ENCODE peak calls at places on chromosomes 16 and 17, in six cellular contexts. One of them, this sample, is unnamed.
A peak's percentile ranks its signal among the peaks of the same experiment; 100 is the strongest.

GRCh38 chr17:40556884-40557414 is 8.3 kb downstream of the CCR7 start:
- DNase-seq in fibroblast of mammary gland: peak; percentile 40
- DNase-seq in heart right ventricle: peak; percentile 77
- DNase-seq in WTC11: peak; percentile 11
- DNase-seq in natural killer cell treated with Interleukin-12 subunit alpha and Interleukin-12 subunit beta and Interleukin-15 and Interleukin-18, amount 100 ng/mL, for 72 hours: no peak
- DNase-seq in effector memory CD8-positive, alpha-beta T cell: no peak
- DNase-seq in this sample: no peak

GRCh38 chr17:32792207-32792606 is 84.7 kb downstream of the MYO1D start:
- DNase-seq in WTC11: no peak
- DNase-seq in natural killer cell treated with Interleukin-12 subunit alpha and Interleukin-12 subunit beta and Interleukin-15 and Interleukin-18, amount 100 ng/mL, for 72 hours: no peak
- DNase-seq in heart right ventricle: no peak
- DNase-seq in effector memory CD8-positive, alpha-beta T cell: no peak
- DNase-seq in fibroblast of mammary gland: no peak
- DNase-seq in this sample: no peak

GRCh38 chr17:41406205-41406604 is 8.8 kb upstream of the KRT31 start:
- DNase-seq in heart right ventricle: no peak
- DNase-seq in effector memory CD8-positive, alpha-beta T cell: no peak
- DNase-seq in WTC11: no peak
- DNase-seq in fibroblast of mammary gland: no peak
- DNase-seq in natural killer cell treated with Interleukin-12 subunit alpha and Interleukin-12 subunit beta and Interleukin-15 and Interleukin-18, amount 100 ng/mL, for 72 hours: no peak
- DNase-seq in this sample: no peak

GRCh38 chr17:15351487-15351840 is 10.1 kb upstream of the TEKT3 start:
- DNase-seq in fibroblast of mammary gland: no peak
- DNase-seq in heart right ventricle: no peak
- DNase-seq in natural killer cell treated with Interleukin-12 subunit alpha and Interleukin-12 subunit beta and Interleukin-15 and Interleukin-18, amount 100 ng/mL, for 72 hours: no peak
- DNase-seq in effector memory CD8-positive, alpha-beta T cell: no peak
- DNase-seq in WTC11: no peak
- DNase-seq in this sample: no peak

GRCh38 chr16:49932943-49933342 is 77.0 kb upstream of the ZNF423 start:
- DNase-seq in natural killer cell treated with Interleukin-12 subunit alpha and Interleukin-12 subunit beta and Interleukin-15 and Interleukin-18, amount 100 ng/mL, for 72 hours: no peak
- DNase-seq in effector memory CD8-positive, alpha-beta T cell: no peak
- DNase-seq in WTC11: no peak
- DNase-seq in fibroblast of mammary gland: peak; percentile 30
- DNase-seq in heart right ventricle: peak; percentile 19
- DNase-seq in this sample: no peak

GRCh38 chr16:65525743-65526142 is 403.9 kb upstream of the CDH11 start:
- DNase-seq in natural killer cell treated with Interleukin-12 subunit alpha and Interleukin-12 subunit beta and Interleukin-15 and Interleukin-18, amount 100 ng/mL, for 72 hours: no peak
- DNase-seq in WTC11: no peak
- DNase-seq in fibroblast of mammary gland: no peak
- DNase-seq in effector memory CD8-positive, alpha-beta T cell: no peak
- DNase-seq in heart right ventricle: no peak
- DNase-seq in this sample: no peak

GRCh38 chr17:48068491-48068961 is 20.4 kb downstream of the NFE2L1 start:
- DNase-seq in natural killer cell treated with Interleukin-12 subunit alpha and Interleukin-12 subunit beta and Interleukin-15 and Interleukin-18, amount 100 ng/mL, for 72 hours: no peak
- DNase-seq in fibroblast of mammary gland: peak; percentile 60
- DNase-seq in heart right ventricle: no peak
- DNase-seq in WTC11: peak; percentile 57
- DNase-seq in effector memory CD8-positive, alpha-beta T cell: no peak
- DNase-seq in this sample: no peak

GRCh38 chr17:48153711-48154642 is 46.4 kb downstream of the SNX11 start:
- DNase-seq in effector memory CD8-positive, alpha-beta T cell: no peak
- DNase-seq in WTC11: peak; percentile 60
- DNase-seq in fibroblast of mammary gland: peak; percentile 47
- DNase-seq in natural killer cell treated with Interleukin-12 subunit alpha and Interleukin-12 subunit beta and Interleukin-15 and Interleukin-18, amount 100 ng/mL, for 72 hours: no peak
- DNase-seq in heart right ventricle: no peak
- DNase-seq in this sample: peak; percentile 57

GRCh38 chr17:65514082-65514481 is 47.4 kb downstream of the AXIN2 start:
- DNase-seq in natural killer cell treated with Interleukin-12 subunit alpha and Interleukin-12 subunit beta and Interleukin-15 and Interleukin-18, amount 100 ng/mL, for 72 hours: no peak
- DNase-seq in fibroblast of mammary gland: peak; percentile 92
- DNase-seq in effector memory CD8-positive, alpha-beta T cell: no peak
- DNase-seq in heart right ventricle: no peak
- DNase-seq in WTC11: no peak
- DNase-seq in this sample: peak; percentile 63

GRCh38 chr17:62723842-62724241 is 84.3 kb downstream of the MARCHF10 start:
- DNase-seq in natural killer cell treated with Interleukin-12 subunit alpha and Interleukin-12 subunit beta and Interleukin-15 and Interleukin-18, amount 100 ng/mL, for 72 hours: no peak
- DNase-seq in heart right ventricle: no peak
- DNase-seq in WTC11: no peak
- DNase-seq in effector memory CD8-positive, alpha-beta T cell: no peak
- DNase-seq in fibroblast of mammary gland: no peak
- DNase-seq in this sample: no peak

GRCh38 chr16:54178491-54178976 is 108.1 kb downstream of the IRX3 start:
- DNase-seq in natural killer cell treated with Interleukin-12 subunit alpha and Interleukin-12 subunit beta and Interleukin-15 and Interleukin-18, amount 100 ng/mL, for 72 hours: no peak
- DNase-seq in effector memory CD8-positive, alpha-beta T cell: no peak
- DNase-seq in fibroblast of mammary gland: no peak
- DNase-seq in heart right ventricle: peak; percentile 26
- DNase-seq in WTC11: no peak
- DNase-seq in this sample: no peak

GRCh38 chr17:58666858-58667267 is 25.0 kb downstream of the TEX14 start:
- DNase-seq in natural killer cell treated with Interleukin-12 subunit alpha and Interleukin-12 subunit beta and Interleukin-15 and Interleukin-18, amount 100 ng/mL, for 72 hours: no peak
- DNase-seq in fibroblast of mammary gland: peak; percentile 79
- DNase-seq in WTC11: no peak
- DNase-seq in heart right ventricle: peak; percentile 87
- DNase-seq in effector memory CD8-positive, alpha-beta T cell: no peak
- DNase-seq in this sample: no peak

GRCh38 chr16:66576306-66576705 is 3.0 kb upstream of the CMTM2 start:
- DNase-seq in natural killer cell treated with Interleukin-12 subunit alpha and Interleukin-12 subunit beta and Interleukin-15 and Interleukin-18, amount 100 ng/mL, for 72 hours: no peak
- DNase-seq in fibroblast of mammary gland: no peak
- DNase-seq in WTC11: no peak
- DNase-seq in heart right ventricle: no peak
- DNase-seq in effector memory CD8-positive, alpha-beta T cell: no peak
- DNase-seq in this sample: no peak

GRCh38 chr17:68565656-68566055 is 35.5 kb downstream of the FAM20A start:
- DNase-seq in WTC11: no peak
- DNase-seq in heart right ventricle: no peak
- DNase-seq in natural killer cell treated with Interleukin-12 subunit alpha and Interleukin-12 subunit beta and Interleukin-15 and Interleukin-18, amount 100 ng/mL, for 72 hours: no peak
- DNase-seq in fibroblast of mammary gland: no peak
- DNase-seq in effector memory CD8-positive, alpha-beta T cell: no peak
- DNase-seq in this sample: no peak